ENCODE peak calls at places on chromosome 17, in eight cellular contexts. G, C, M, D, A, I, Y and F are unnamed samples.

GRCh38 chr17:57810740-57811632 is 38.9 kb downstream of the MRPS23 start:
- DNase-seq in G (peak), C (peak), M (peak), D (peak), A (no peak), I (no peak), Y (no peak), F (peak)

GRCh38 chr17:64413505-64413904 is 22.8 kb upstream of the PECAM1 start:
- DNase-seq in G (no peak), C (peak), M (no peak), D (no peak), A (no peak), I (no peak), Y (no peak), F (no peak)

GRCh38 chr17:49494937-49495841 is at the start of gene NGFR:
- DNase-seq in G (peak), C (peak), M (no peak), D (no peak), A (peak), I (no peak), Y (no peak), F (no peak)

GRCh38 chr17:79420318-79421243 is 190.3 kb downstream of the RBFOX3 start:
- DNase-seq in G (no peak), C (no peak), M (no peak), D (no peak), A (no peak), I (no peak), Y (no peak), F (no peak)

GRCh38 chr17:70254735-70255460 is 85.6 kb downstream of the KCNJ2 start:
- DNase-seq in G (no peak), C (no peak), M (no peak), D (no peak), A (no peak), I (no peak), Y (no peak), F (no peak)

GRCh38 chr17:7215652-7216139 is 3.9 kb downstream of the DLG4 start:
- DNase-seq in G (no peak), C (no peak), M (no peak), D (no peak), A (no peak), I (no peak), Y (no peak), F (no peak)

GRCh38 chr17:37735165-37735564 is 9.7 kb downstream of the HNF1B start:
- DNase-seq in G (no peak), C (no peak), M (no peak), D (no peak), A (no peak), I (no peak), Y (no peak), F (no peak)

GRCh38 chr17:77317091-77317519 is 176.3 kb downstream of the SEC14L1 start:
- DNase-seq in G (no peak), C (peak), M (no peak), D (no peak), A (peak), I (no peak), Y (no peak), F (no peak)

GRCh38 chr17:6098050-6098449 is 27.9 kb downstream of the WSCD1 start:
- DNase-seq in G (no peak), C (no peak), M (no peak), D (no peak), A (peak), I (no peak), Y (no peak), F (no peak)

GRCh38 chr17:66715745-66716156 is 119.2 kb upstream of the CACNG5 start:
- DNase-seq in G (peak), C (no peak), M (no peak), D (peak), A (no peak), I (no peak), Y (peak), F (no peak)

GRCh38 chr17:66365204-66365524 is 62.8 kb downstream of the PRKCA start:
- DNase-seq in G (no peak), C (no peak), M (no peak), D (no peak), A (no peak), I (no peak), Y (no peak), F (no peak)

GRCh38 chr17:16074423-16074822 is 74.8 kb downstream of the TTC19 start:
- DNase-seq in G (no peak), C (no peak), M (no peak), D (no peak), A (no peak), I (no peak), Y (no peak), F (no peak)
- H3K4me3 ChIP-seq in G (no peak), C (no peak), M (no peak), D (no peak), A (no peak), I (no peak), Y (no peak), F (no peak)

GRCh38 chr17:81968850-81969812 is 8.1 kb upstream of the NOTUM start:
- DNase-seq in G (no peak), C (no peak), M (no peak), D (no peak), A (no peak), I (no peak), Y (no peak), F (no peak)
- TF ChIP-seq POLR2AphosphoS5 in G (no peak), C (no peak), M (no peak), D (no peak), A (no peak), I (no peak), Y (no peak), F (no peak)

GRCh38 chr17:41647038-41647813 is 22.9 kb upstream of the KRT17 start:
- DNase-seq in G (no peak), C (no peak), M (no peak), D (no peak), A (no peak), I (no peak), Y (no peak), F (no peak)

GRCh38 chr17:41650794-41651624 is 26.6 kb upstream of the KRT17 start:
- DNase-seq in G (no peak), C (no peak), M (no peak), D (peak), A (peak), I (no peak), Y (no peak), F (no peak)

GRCh38 chr17:41649923-41650519 is 25.6 kb upstream of the KRT17 start:
- DNase-seq in G (no peak), C (no peak), M (no peak), D (no peak), A (no peak), I (no peak), Y (no peak), F (no peak)

GRCh38 chr17:41647940-41648410 is 23.6 kb upstream of the KRT17 start:
- DNase-seq in G (peak), C (peak), M (peak), D (peak), A (peak), I (no peak), Y (peak), F (peak)

DNA sequence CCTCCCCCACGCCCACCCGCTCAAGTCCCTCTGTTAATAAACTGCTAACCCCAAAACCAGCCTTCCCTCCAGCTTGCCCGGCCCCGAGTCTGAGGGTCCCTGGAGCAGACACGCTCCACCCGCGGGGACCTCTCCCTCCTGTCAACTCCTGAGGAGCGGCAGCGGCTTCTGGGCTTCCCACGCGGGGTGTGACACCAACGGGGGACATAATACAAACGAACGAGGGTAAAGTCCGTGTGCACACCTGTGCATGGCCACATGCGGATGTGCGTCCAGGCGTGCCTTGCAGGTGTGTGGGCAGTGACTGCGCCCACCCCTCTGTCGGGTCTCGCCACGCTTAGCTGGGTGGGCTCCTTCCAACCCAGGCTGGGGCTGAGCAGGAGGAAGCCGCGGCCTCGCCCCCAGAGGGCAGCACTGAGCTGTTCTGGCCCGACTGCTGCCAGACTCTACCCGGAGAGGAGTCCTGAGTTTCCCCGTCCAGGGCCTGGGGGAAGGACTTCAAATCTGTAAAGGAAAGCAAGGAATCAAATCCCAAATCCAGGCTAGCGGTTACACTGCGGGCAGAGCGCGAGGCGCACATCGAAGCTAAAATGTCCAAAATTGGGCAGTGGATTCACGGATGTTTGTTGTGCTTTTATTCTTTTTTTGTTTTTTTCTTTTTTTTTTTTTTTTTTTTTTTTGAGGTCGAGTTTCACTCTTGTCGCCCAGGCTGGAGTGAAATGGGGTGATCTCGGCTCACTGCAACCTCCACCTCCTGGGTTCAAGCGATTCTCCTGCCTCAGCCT is 24.2 kb upstream of the KRT17 start:
- DNase-seq in G (peak), C (peak), M (peak), D (peak), A (peak), I (peak), Y (peak), F (peak)
- H3K4me3 ChIP-seq in G (peak), C (peak), M (peak), D (peak), A (peak), I (peak), Y (peak), F (peak)

DNA sequence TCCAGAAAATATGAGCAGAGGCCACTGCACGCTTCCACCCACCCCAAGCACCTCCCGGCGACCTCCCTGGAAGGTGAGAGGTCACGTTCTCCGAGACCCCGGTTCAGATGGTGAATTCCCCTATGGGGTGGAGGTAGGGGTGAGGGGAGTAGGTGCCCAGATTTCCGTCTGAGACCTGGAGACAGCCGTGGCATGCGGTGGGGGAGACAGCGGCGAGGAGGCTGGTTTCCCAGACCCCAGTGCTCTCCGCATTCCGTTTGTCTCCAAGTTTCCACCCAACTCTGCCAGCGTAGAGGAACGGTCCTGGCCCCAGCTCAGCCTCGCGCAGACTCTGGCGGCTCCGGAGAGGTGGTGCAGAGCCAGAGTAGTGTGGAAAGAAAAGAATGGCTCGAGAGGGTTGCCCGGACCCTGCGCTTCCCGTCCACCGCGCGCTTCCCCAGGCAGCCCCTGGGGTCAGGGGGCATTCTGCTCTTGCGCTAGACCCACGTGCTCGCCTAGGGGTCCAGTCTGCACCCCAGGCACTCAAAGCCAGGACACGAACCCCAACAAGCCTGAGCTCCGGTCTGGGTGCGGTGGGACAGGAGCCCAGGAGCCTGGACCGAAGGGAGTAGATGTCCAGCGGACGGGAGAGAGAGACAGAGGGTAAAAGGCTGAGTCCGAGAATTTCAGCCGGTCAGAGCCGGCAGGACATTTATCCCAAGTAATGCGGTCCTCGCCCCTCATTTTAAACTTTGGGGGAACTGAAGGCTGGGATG is 3.9 kb downstream of the PMP22 start:
- DNase-seq in G (no peak), C (peak), M (peak), D (no peak), A (peak), I (no peak), Y (no peak), F (peak)
- TF ChIP-seq POLR2AphosphoS5 in G (no peak), C (no peak), M (no peak), D (no peak), A (no peak), I (no peak), Y (no peak), F (no peak)

GRCh38 chr17:40312131-40312731 is 3.3 kb downstream of the RARA start:
- DNase-seq in G (no peak), C (peak), M (no peak), D (no peak), A (no peak), I (no peak), Y (no peak), F (no peak)

GRCh38 chr17:40310882-40311391 is 2.0 kb downstream of the RARA start:
- DNase-seq in G (no peak), C (no peak), M (no peak), D (no peak), A (no peak), I (no peak), Y (no peak), F (no peak)

GRCh38 chr17:40311575-40311974 is 2.6 kb downstream of the RARA start:
- DNase-seq in G (peak), C (peak), M (no peak), D (no peak), A (peak), I (no peak), Y (no peak), F (peak)

GRCh38 chr17:40309031-40309937 is at the start of gene RARA:
- DNase-seq in G (peak), C (peak), M (no peak), D (no peak), A (peak), I (no peak), Y (no peak), F (no peak)

GRCh38 chr17:40309938-40310510 is 1.0 kb downstream of the RARA start:
- DNase-seq in G (no peak), C (no peak), M (no peak), D (no peak), A (no peak), I (no peak), Y (no peak), F (no peak)
- H3K4me3 ChIP-seq in G (no peak), C (peak), M (peak), D (no peak), A (peak), I (peak), Y (peak), F (no peak)

GRCh38 chr17:51610834-51611233 is 350.5 kb downstream of the UTP18 start:
- DNase-seq in G (no peak), C (no peak), M (no peak), D (no peak), A (no peak), I (no peak), Y (no peak), F (no peak)

GRCh38 chr17:51607512-51607911 is 347.2 kb downstream of the UTP18 start:
- DNase-seq in G (no peak), C (no peak), M (no peak), D (no peak), A (no peak), I (no peak), Y (no peak), F (no peak)

GRCh38 chr17:51610155-51610554 is 349.8 kb downstream of the UTP18 start:
- DNase-seq in G (no peak), C (no peak), M (no peak), D (no peak), A (no peak), I (no peak), Y (no peak), F (no peak)

GRCh38 chr17:51611585-51611984 is 351.2 kb downstream of the UTP18 start:
- DNase-seq in G (no peak), C (no peak), M (no peak), D (no peak), A (peak), I (no peak), Y (no peak), F (no peak)

DNA sequence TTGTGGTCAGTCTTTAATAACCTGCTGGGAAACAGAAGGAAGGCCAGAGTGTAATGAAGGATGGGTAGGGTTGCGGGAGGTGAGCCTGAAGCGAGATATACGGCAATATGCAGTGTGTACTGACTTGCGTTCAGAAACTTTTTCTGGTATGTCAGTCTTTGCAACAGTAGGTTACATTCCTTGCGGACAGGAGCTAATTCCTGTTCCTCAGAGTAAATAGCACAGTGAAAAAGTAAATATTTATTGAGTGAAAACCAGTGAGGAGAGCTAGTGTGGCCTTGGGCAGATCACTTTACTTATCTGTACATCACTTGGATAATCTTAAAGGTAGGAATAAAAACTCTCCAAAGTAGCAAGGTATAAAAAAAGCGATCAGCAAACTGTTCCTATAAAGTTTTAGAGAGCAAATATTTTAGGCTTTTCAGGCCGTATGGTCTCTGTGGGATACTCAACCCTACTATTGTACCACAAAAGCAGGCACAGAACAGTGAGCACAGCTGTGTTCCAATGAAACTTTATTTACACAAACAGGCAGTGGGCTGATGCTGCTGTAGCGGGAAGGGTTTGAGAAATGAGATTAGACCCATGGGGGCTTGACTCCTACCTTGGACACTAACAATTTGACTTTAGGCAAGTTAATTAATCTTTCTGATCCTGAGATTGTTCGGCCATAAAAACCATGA is 348.0 kb downstream of the UTP18 start:
- DNase-seq in G (no peak), C (no peak), M (no peak), D (no peak), A (no peak), I (no peak), Y (no peak), F (no peak)
- TF ChIP-seq POLR2AphosphoS5 in G (no peak), C (no peak), M (no peak), D (no peak), A (no peak), I (no peak), Y (no peak), F (no peak)

DNA sequence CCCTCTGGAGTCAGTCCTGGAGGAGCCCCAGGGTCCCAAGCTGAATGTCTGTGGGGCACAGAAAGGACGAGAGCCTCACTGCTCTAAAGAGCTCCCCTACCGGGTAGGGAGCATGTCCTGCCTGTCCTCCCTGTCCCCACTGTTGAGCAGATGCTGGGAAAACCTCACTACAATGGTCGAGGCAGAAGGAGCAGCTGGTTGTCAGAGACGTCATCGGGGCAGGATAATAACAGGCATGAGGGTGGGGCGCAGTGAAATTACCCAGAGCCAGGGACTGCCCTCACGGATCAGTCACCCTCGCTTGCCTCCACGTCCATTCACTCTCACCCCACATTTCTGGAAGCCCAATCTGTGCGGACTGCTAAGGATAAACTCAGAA is 538 bp downstream of the TM4SF5 start:
- DNase-seq in G (no peak), C (peak), M (no peak), D (no peak), A (no peak), I (no peak), Y (no peak), F (no peak)
- H3K4me3 ChIP-seq in G (no peak), C (peak), M (no peak), D (no peak), A (no peak), I (no peak), Y (no peak), F (no peak)